ENCODE peak calls at places on chromosome X, in five cellular contexts. T, M, O, Z and S are unnamed samples.

GRCh38 chrX:1448793-1449580 is 3.7 kb downstream of the ASMTL start:
- DNase-seq in O (no peak), Z (no peak), M (no peak), T (no peak), S (no peak)

GRCh38 chrX:125998432-125998831 is 167.7 kb downstream of the DCAF12L2 start:
- DNase-seq in T (peak), M (no peak), Z (no peak), O (no peak), S (no peak)

GRCh38 chrX:84188320-84188834 is 378 bp upstream of the RPS6KA6 start:
- DNase-seq in M (peak), O (no peak), T (no peak), Z (peak), S (no peak)

GRCh38 chrX:5852941-5853340 is 375.7 kb downstream of the NLGN4X start:
- DNase-seq in Z (no peak), O (no peak), M (no peak), T (no peak), S (no peak)

GRCh38 chrX:106802388-106803275 is at the start of gene TBC1D8B:
- DNase-seq in T (peak), O (no peak), Z (peak), M (peak), S (no peak)

GRCh38 chrX:136608295-136608933 is 39.5 kb upstream of the CD40LG start:
- DNase-seq in T (peak), Z (no peak), M (no peak), O (no peak), S (peak)

GRCh38 chrX:72100824-72101351 is 30.8 kb downstream of the RTL5 start:
- DNase-seq in Z (no peak), O (peak), T (no peak), M (no peak), S (peak)

GRCh38 chrX:100449696-100450606 is 39.9 kb upstream of the PCDH19 start:
- DNase-seq in Z (no peak), O (no peak), T (no peak), M (no peak), S (no peak)

GRCh38 chrX:2262679-2263055 is 238.1 kb downstream of the DHRSX start:
- DNase-seq in Z (no peak), O (no peak), M (no peak), T (no peak), S (no peak)

GRCh38 chrX:63513825-63514574 is 162.9 kb upstream of the SPIN4 start:
- DNase-seq in M (no peak), O (no peak), T (no peak), Z (no peak), S (no peak)

GRCh38 chrX:136268051-136269048 is 17.1 kb upstream of the MAP7D3 start:
- DNase-seq in O (peak), M (peak), T (no peak), Z (no peak), S (peak)

GRCh38 chrX:67384403-67384802 is 159.4 kb upstream of the AR start:
- DNase-seq in M (no peak), O (no peak), Z (no peak), T (no peak), S (no peak)

GRCh38 chrX:36684053-36684452 is 324.1 kb upstream of the FAM47C start:
- DNase-seq in Z (no peak), M (no peak), T (no peak), O (no peak), S (no peak)

GRCh38 chrX:100512471-100512870 is 72.3 kb upstream of the TNMD start:
- DNase-seq in T (no peak), O (no peak), M (no peak), Z (no peak), S (no peak)

GRCh38 chrX:142089193-142089592 is 115.9 kb downstream of the MAGEC2 start:
- DNase-seq in T (no peak), M (no peak), Z (no peak), O (no peak), S (no peak)

GRCh38 chrX:40213092-40213491 is 115.3 kb upstream of the BCOR start:
- DNase-seq in O (no peak), M (no peak), T (no peak), Z (no peak), S (no peak)

GRCh38 chrX:41085105-41085882 is at the start of gene USP9X:
- DNase-seq in T (peak), M (peak), Z (peak), O (peak), S (peak)

GRCh38 chrX:102339312-102340298 is 92.6 kb downstream of the NXF2 start:
- DNase-seq in O (no peak), Z (no peak), M (no peak), T (no peak), S (no peak)

GRCh38 chrX:78753571-78753970 is 6.1 kb downstream of the LPAR4 start:
- DNase-seq in T (no peak), M (no peak), O (no peak), Z (no peak), S (no peak)

GRCh38 chrX:112630187-112630586 is 49.6 kb downstream of the LHFPL1 start:
- DNase-seq in T (no peak), M (no peak), O (no peak), Z (no peak), S (no peak)

GRCh38 chrX:139200793-139201192 is 329.7 kb upstream of the F9 start:
- DNase-seq in M (no peak), T (no peak), O (no peak), Z (no peak), S (no peak)

GRCh38 chrX:44303119-44303518 is 40.4 kb downstream of the EFHC2 start:
- DNase-seq in T (no peak), Z (no peak), M (no peak), O (no peak), S (no peak)